ENCODE peak calls at places on chromosomes 5 and 9, in ten cellular contexts. One of them, this sample, is unnamed.

GRCh38 chr5:139482050-139482889 is at the start of gene STING1:
- DNase-seq in ACHN: no peak
- DNase-seq in KG1: peak; percentile 90
- DNase-seq in activated CD8-positive, alpha-beta T cell treated with anti-CD3 and anti-CD28 coated beads for 36 hours: peak; percentile 77
- DNase-seq in foreskin fibroblast: peak; percentile 97
- DNase-seq in NCI-H2081: peak; percentile 11
- DNase-seq in GDM1: peak; percentile 88
- DNase-seq in NCI-H1092 treated with DMSO at 0.1 percent for 48 hours: peak; percentile 61
- DNase-seq in GM23248: peak; percentile 96
- DNase-seq in stomach: peak; percentile 85
- DNase-seq in this sample: peak; percentile 71

GRCh38 chr5:160213537-160213936 is 15.8 kb upstream of the FABP6 start:
- DNase-seq in stomach: no peak
- DNase-seq in foreskin fibroblast: no peak
- DNase-seq in ACHN: peak; percentile 79
- DNase-seq in KG1: no peak
- DNase-seq in activated CD8-positive, alpha-beta T cell treated with anti-CD3 and anti-CD28 coated beads for 36 hours: no peak
- DNase-seq in NCI-H2081: no peak
- DNase-seq in NCI-H1092 treated with DMSO at 0.1 percent for 48 hours: peak; percentile 12
- DNase-seq in GM23248: peak; percentile 43
- DNase-seq in GDM1: no peak
- DNase-seq in this sample: peak; percentile 21

GRCh38 chr9:133133680-133134418 is 12.8 kb upstream of the RALGDS start:
- DNase-seq in GM23248: peak; percentile 99
- DNase-seq in activated CD8-positive, alpha-beta T cell treated with anti-CD3 and anti-CD28 coated beads for 36 hours: peak; percentile 94
- DNase-seq in ACHN: peak; percentile 94
- DNase-seq in NCI-H1092 treated with DMSO at 0.1 percent for 48 hours: peak; percentile 69
- DNase-seq in stomach: peak; percentile 93
- DNase-seq in KG1: peak; percentile 27
- DNase-seq in NCI-H2081: peak; percentile 87
- DNase-seq in GDM1: peak; percentile 33
- DNase-seq in foreskin fibroblast: peak; percentile 95
- DNase-seq in this sample: peak; percentile 89

GRCh38 chr9:120928720-120929389 is 2.3 kb upstream of the TRAF1 start:
- DNase-seq in NCI-H1092 treated with DMSO at 0.1 percent for 48 hours: peak; percentile 59
- DNase-seq in NCI-H2081: peak; percentile 46
- DNase-seq in GDM1: no peak
- DNase-seq in activated CD8-positive, alpha-beta T cell treated with anti-CD3 and anti-CD28 coated beads for 36 hours: peak; percentile 83
- DNase-seq in stomach: peak; percentile 83
- DNase-seq in ACHN: peak; percentile 65
- DNase-seq in GM23248: peak; percentile 69
- DNase-seq in foreskin fibroblast: peak; percentile 80
- DNase-seq in KG1: no peak
- DNase-seq in this sample: no peak

GRCh38 chr9:94861589-94862241 is 135.2 kb downstream of the AOPEP start:
- DNase-seq in KG1: no peak
- DNase-seq in NCI-H1092 treated with DMSO at 0.1 percent for 48 hours: no peak
- DNase-seq in stomach: no peak
- DNase-seq in foreskin fibroblast: peak; percentile 73
- DNase-seq in ACHN: no peak
- DNase-seq in GDM1: no peak
- DNase-seq in activated CD8-positive, alpha-beta T cell treated with anti-CD3 and anti-CD28 coated beads for 36 hours: no peak
- DNase-seq in NCI-H2081: no peak
- DNase-seq in GM23248: peak; percentile 94
- DNase-seq in this sample: no peak

GRCh38 chr5:23763170-23763569 is 255.8 kb downstream of the PRDM9 start:
- DNase-seq in GDM1: no peak
- DNase-seq in foreskin fibroblast: no peak
- DNase-seq in stomach: no peak
- DNase-seq in NCI-H1092 treated with DMSO at 0.1 percent for 48 hours: peak; percentile 6
- DNase-seq in ACHN: no peak
- DNase-seq in NCI-H2081: no peak
- DNase-seq in activated CD8-positive, alpha-beta T cell treated with anti-CD3 and anti-CD28 coated beads for 36 hours: no peak
- DNase-seq in GM23248: no peak
- DNase-seq in KG1: no peak
- DNase-seq in this sample: no peak

GRCh38 chr5:71882826-71883744 is 164.0 kb downstream of the CARTPT start:
- DNase-seq in NCI-H2081: no peak
- DNase-seq in activated CD8-positive, alpha-beta T cell treated with anti-CD3 and anti-CD28 coated beads for 36 hours: no peak
- DNase-seq in NCI-H1092 treated with DMSO at 0.1 percent for 48 hours: no peak
- DNase-seq in GM23248: peak; percentile 78
- DNase-seq in KG1: no peak
- DNase-seq in ACHN: no peak
- DNase-seq in GDM1: no peak
- DNase-seq in stomach: no peak
- DNase-seq in foreskin fibroblast: peak; percentile 71
- DNase-seq in this sample: no peak

GRCh38 chr5:169581580-169582227 is 1.9 kb upstream of the SPDL1 start:
- DNase-seq in NCI-H1092 treated with DMSO at 0.1 percent for 48 hours: peak; percentile 23
- DNase-seq in GDM1: peak; percentile 27
- DNase-seq in stomach: peak; percentile 55
- DNase-seq in foreskin fibroblast: peak; percentile 86
- DNase-seq in ACHN: peak; percentile 62
- DNase-seq in activated CD8-positive, alpha-beta T cell treated with anti-CD3 and anti-CD28 coated beads for 36 hours: peak; percentile 87
- DNase-seq in KG1: peak; percentile 75
- DNase-seq in GM23248: peak; percentile 88
- DNase-seq in NCI-H2081: no peak
- DNase-seq in this sample: peak; percentile 44

GRCh38 chr9:92483896-92484545 is 1.7 kb upstream of the ASPN start:
- DNase-seq in GM23248: peak; percentile 44
- DNase-seq in NCI-H2081: no peak
- DNase-seq in NCI-H1092 treated with DMSO at 0.1 percent for 48 hours: no peak
- DNase-seq in GDM1: no peak
- DNase-seq in ACHN: no peak
- DNase-seq in stomach: no peak
- DNase-seq in KG1: no peak
- DNase-seq in foreskin fibroblast: peak; percentile 64
- DNase-seq in activated CD8-positive, alpha-beta T cell treated with anti-CD3 and anti-CD28 coated beads for 36 hours: no peak
- DNase-seq in this sample: no peak

GRCh38 chr5:77086611-77087483 is at the start of gene ZBED3:
- DNase-seq in ACHN: peak; percentile 88
- DNase-seq in foreskin fibroblast: peak; percentile 91
- DNase-seq in NCI-H1092 treated with DMSO at 0.1 percent for 48 hours: peak; percentile 86
- DNase-seq in stomach: peak; percentile 72
- DNase-seq in GM23248: peak; percentile 82
- DNase-seq in KG1: peak; percentile 73
- DNase-seq in GDM1: peak; percentile 65
- DNase-seq in activated CD8-positive, alpha-beta T cell treated with anti-CD3 and anti-CD28 coated beads for 36 hours: peak; percentile 75
- DNase-seq in NCI-H2081: peak; percentile 61
- DNase-seq in this sample: peak; percentile 71

GRCh38 chr9:20570756-20571155 is 51.5 kb downstream of the MLLT3 start:
- DNase-seq in NCI-H2081: no peak
- DNase-seq in ACHN: no peak
- DNase-seq in GDM1: no peak
- DNase-seq in stomach: no peak
- DNase-seq in GM23248: peak; percentile 79
- DNase-seq in foreskin fibroblast: peak; percentile 67
- DNase-seq in NCI-H1092 treated with DMSO at 0.1 percent for 48 hours: no peak
- DNase-seq in activated CD8-positive, alpha-beta T cell treated with anti-CD3 and anti-CD28 coated beads for 36 hours: no peak
- DNase-seq in KG1: no peak
- DNase-seq in this sample: no peak

GRCh38 chr5:142692280-142692775 is 6.4 kb upstream of the FGF1 start:
- DNase-seq in ACHN: no peak
- DNase-seq in NCI-H2081: no peak
- DNase-seq in activated CD8-positive, alpha-beta T cell treated with anti-CD3 and anti-CD28 coated beads for 36 hours: no peak
- DNase-seq in GM23248: no peak
- DNase-seq in stomach: no peak
- DNase-seq in GDM1: no peak
- DNase-seq in KG1: no peak
- DNase-seq in foreskin fibroblast: no peak
- DNase-seq in NCI-H1092 treated with DMSO at 0.1 percent for 48 hours: no peak
- DNase-seq in this sample: no peak

GRCh38 chr5:77369566-77369965 is 122.5 kb downstream of the WDR41 start:
- DNase-seq in NCI-H2081: no peak
- DNase-seq in foreskin fibroblast: no peak
- DNase-seq in GDM1: no peak
- DNase-seq in stomach: no peak
- DNase-seq in ACHN: no peak
- DNase-seq in KG1: no peak
- DNase-seq in NCI-H1092 treated with DMSO at 0.1 percent for 48 hours: no peak
- DNase-seq in activated CD8-positive, alpha-beta T cell treated with anti-CD3 and anti-CD28 coated beads for 36 hours: no peak
- DNase-seq in GM23248: no peak
- DNase-seq in this sample: no peak

GRCh38 chr5:86756839-86757238 is 139.1 kb downstream of the COX7C start:
- DNase-seq in stomach: no peak
- DNase-seq in NCI-H1092 treated with DMSO at 0.1 percent for 48 hours: no peak
- DNase-seq in activated CD8-positive, alpha-beta T cell treated with anti-CD3 and anti-CD28 coated beads for 36 hours: no peak
- DNase-seq in GDM1: no peak
- DNase-seq in KG1: no peak
- DNase-seq in GM23248: no peak
- DNase-seq in NCI-H2081: no peak
- DNase-seq in ACHN: no peak
- DNase-seq in foreskin fibroblast: no peak
- DNase-seq in this sample: no peak

GRCh38 chr9:114805670-114806551 is at the start of gene TNFSF15:
- DNase-seq in stomach: peak; percentile 71
- DNase-seq in foreskin fibroblast: no peak
- DNase-seq in NCI-H2081: peak; percentile 18
- DNase-seq in KG1: no peak
- DNase-seq in NCI-H1092 treated with DMSO at 0.1 percent for 48 hours: peak; percentile 52
- DNase-seq in GDM1: no peak
- DNase-seq in ACHN: no peak
- DNase-seq in GM23248: no peak
- DNase-seq in activated CD8-positive, alpha-beta T cell treated with anti-CD3 and anti-CD28 coated beads for 36 hours: peak; percentile 50
- DNase-seq in this sample: no peak

GRCh38 chr9:22316645-22317044 is 130.0 kb upstream of the DMRTA1 start:
- DNase-seq in activated CD8-positive, alpha-beta T cell treated with anti-CD3 and anti-CD28 coated beads for 36 hours: no peak
- DNase-seq in GDM1: no peak
- DNase-seq in stomach: no peak
- DNase-seq in GM23248: no peak
- DNase-seq in NCI-H2081: no peak
- DNase-seq in foreskin fibroblast: no peak
- DNase-seq in ACHN: no peak
- DNase-seq in KG1: no peak
- DNase-seq in NCI-H1092 treated with DMSO at 0.1 percent for 48 hours: no peak
- DNase-seq in this sample: no peak

GRCh38 chr5:149310947-149311675 is 34.2 kb upstream of the GRPEL2 start:
- DNase-seq in GM23248: peak; percentile 59
- DNase-seq in KG1: no peak
- DNase-seq in stomach: no peak
- DNase-seq in NCI-H2081: no peak
- DNase-seq in GDM1: no peak
- DNase-seq in activated CD8-positive, alpha-beta T cell treated with anti-CD3 and anti-CD28 coated beads for 36 hours: peak; percentile 12
- DNase-seq in NCI-H1092 treated with DMSO at 0.1 percent for 48 hours: no peak
- DNase-seq in ACHN: peak; percentile 13
- DNase-seq in foreskin fibroblast: peak; percentile 85
- DNase-seq in this sample: no peak

GRCh38 chr9:92807757-92808725 is 43.4 kb upstream of the BICD2 start:
- DNase-seq in ACHN: no peak
- DNase-seq in GM23248: peak; percentile 16
- DNase-seq in GDM1: no peak
- DNase-seq in foreskin fibroblast: peak; percentile 16
- DNase-seq in NCI-H2081: peak; percentile 17
- DNase-seq in stomach: no peak
- DNase-seq in activated CD8-positive, alpha-beta T cell treated with anti-CD3 and anti-CD28 coated beads for 36 hours: peak; percentile 35
- DNase-seq in NCI-H1092 treated with DMSO at 0.1 percent for 48 hours: peak; percentile 19
- DNase-seq in KG1: no peak
- DNase-seq in this sample: no peak

GRCh38 chr5:14029185-14029584 is 84.7 kb upstream of the DNAH5 start:
- DNase-seq in GM23248: no peak
- DNase-seq in foreskin fibroblast: no peak
- DNase-seq in GDM1: no peak
- DNase-seq in stomach: no peak
- DNase-seq in activated CD8-positive, alpha-beta T cell treated with anti-CD3 and anti-CD28 coated beads for 36 hours: no peak
- DNase-seq in NCI-H1092 treated with DMSO at 0.1 percent for 48 hours: no peak
- DNase-seq in NCI-H2081: peak; percentile 80
- DNase-seq in ACHN: no peak
- DNase-seq in KG1: no peak
- DNase-seq in this sample: no peak

GRCh38 chr9:4689687-4690104 is 10.3 kb downstream of the CDC37L1 start:
- DNase-seq in NCI-H1092 treated with DMSO at 0.1 percent for 48 hours: no peak
- DNase-seq in GM23248: peak; percentile 74
- DNase-seq in GDM1: no peak
- DNase-seq in activated CD8-positive, alpha-beta T cell treated with anti-CD3 and anti-CD28 coated beads for 36 hours: peak; percentile 37
- DNase-seq in ACHN: no peak
- DNase-seq in KG1: no peak
- DNase-seq in NCI-H2081: no peak
- DNase-seq in stomach: no peak
- DNase-seq in foreskin fibroblast: peak; percentile 32
- DNase-seq in this sample: no peak

GRCh38 chr5:135533794-135534193 is 2.0 kb downstream of the NEUROG1 start:
- DNase-seq in NCI-H1092 treated with DMSO at 0.1 percent for 48 hours: no peak
- DNase-seq in KG1: no peak
- DNase-seq in GDM1: no peak
- DNase-seq in NCI-H2081: no peak
- DNase-seq in activated CD8-positive, alpha-beta T cell treated with anti-CD3 and anti-CD28 coated beads for 36 hours: no peak
- DNase-seq in GM23248: no peak
- DNase-seq in stomach: no peak
- DNase-seq in foreskin fibroblast: no peak
- DNase-seq in ACHN: no peak
- DNase-seq in this sample: no peak

GRCh38 chr9:128122809-128123175 is 4.7 kb downstream of the PTGES2 start:
- DNase-seq in NCI-H1092 treated with DMSO at 0.1 percent for 48 hours: no peak
- DNase-seq in stomach: peak; percentile 23
- DNase-seq in KG1: no peak
- DNase-seq in GDM1: no peak
- DNase-seq in foreskin fibroblast: no peak
- DNase-seq in ACHN: no peak
- DNase-seq in activated CD8-positive, alpha-beta T cell treated with anti-CD3 and anti-CD28 coated beads for 36 hours: no peak
- DNase-seq in GM23248: no peak
- DNase-seq in NCI-H2081: no peak
- DNase-seq in this sample: no peak

GRCh38 chr5:64836190-64836750 is 67.5 kb downstream of the CWC27 start:
- DNase-seq in GDM1: no peak
- DNase-seq in ACHN: no peak
- DNase-seq in NCI-H1092 treated with DMSO at 0.1 percent for 48 hours: no peak
- DNase-seq in KG1: no peak
- DNase-seq in GM23248: no peak
- DNase-seq in activated CD8-positive, alpha-beta T cell treated with anti-CD3 and anti-CD28 coated beads for 36 hours: no peak
- DNase-seq in NCI-H2081: no peak
- DNase-seq in stomach: no peak
- DNase-seq in foreskin fibroblast: no peak
- DNase-seq in this sample: no peak